ENCODE peak calls at places on chromosomes 4 and X, in four cellular contexts. One of them, this sample, is unnamed.

GRCh38 chr4:13584481-13584880 is 40.2 kb upstream of the NKX3-2 start:
- DNase-seq in A549: no peak
- DNase-seq in K562: no peak
- DNase-seq in HepG2: no peak
- DNase-seq in this sample: no peak

GRCh38 chr4:23934915-23935314 is 45.1 kb upstream of the PPARGC1A start:
- DNase-seq in A549: no peak
- DNase-seq in HepG2: no peak
- DNase-seq in K562: no peak
- DNase-seq in this sample: no peak

GRCh38 chrX:112163916-112164315 is 81.3 kb upstream of the TRPC5 start:
- DNase-seq in A549: no peak
- DNase-seq in K562: no peak
- DNase-seq in HepG2: no peak
- DNase-seq in this sample: no peak

GRCh38 chrX:72169008-72169728 is 12.4 kb upstream of the PIN4 start:
- DNase-seq in HepG2: no peak
- DNase-seq in K562: no peak
- DNase-seq in A549: no peak
- DNase-seq in this sample: no peak

GRCh38 chrX:16695079-16695676 is 17.3 kb downstream of the CTPS2 start:
- DNase-seq in K562: peak
- DNase-seq in HepG2: peak
- DNase-seq in A549: peak
- DNase-seq in this sample: no peak

GRCh38 chr4:89645512-89645911 is 191.4 kb downstream of the SNCA start:
- DNase-seq in A549: no peak
- DNase-seq in HepG2: peak
- DNase-seq in K562: no peak
- DNase-seq in this sample: no peak

GRCh38 chr4:3518941-3519340 is 13.3 kb downstream of the LRPAP1 start:
- DNase-seq in K562: no peak
- DNase-seq in A549: no peak
- DNase-seq in HepG2: no peak
- DNase-seq in this sample: no peak

GRCh38 chr4:81040175-81040659 is 9.7 kb downstream of the BMP3 start:
- DNase-seq in K562: peak
- DNase-seq in A549: no peak
- DNase-seq in HepG2: no peak
- DNase-seq in this sample: no peak

GRCh38 chr4:74365761-74366160 is 816 bp downstream of the EREG start:
- DNase-seq in A549: no peak
- DNase-seq in K562: no peak
- DNase-seq in HepG2: no peak
- DNase-seq in this sample: no peak

GRCh38 chr4:48275247-48275646 is 5.6 kb upstream of the TEC start:
- DNase-seq in K562: no peak
- DNase-seq in A549: peak
- DNase-seq in HepG2: peak
- DNase-seq in this sample: no peak

DNA sequence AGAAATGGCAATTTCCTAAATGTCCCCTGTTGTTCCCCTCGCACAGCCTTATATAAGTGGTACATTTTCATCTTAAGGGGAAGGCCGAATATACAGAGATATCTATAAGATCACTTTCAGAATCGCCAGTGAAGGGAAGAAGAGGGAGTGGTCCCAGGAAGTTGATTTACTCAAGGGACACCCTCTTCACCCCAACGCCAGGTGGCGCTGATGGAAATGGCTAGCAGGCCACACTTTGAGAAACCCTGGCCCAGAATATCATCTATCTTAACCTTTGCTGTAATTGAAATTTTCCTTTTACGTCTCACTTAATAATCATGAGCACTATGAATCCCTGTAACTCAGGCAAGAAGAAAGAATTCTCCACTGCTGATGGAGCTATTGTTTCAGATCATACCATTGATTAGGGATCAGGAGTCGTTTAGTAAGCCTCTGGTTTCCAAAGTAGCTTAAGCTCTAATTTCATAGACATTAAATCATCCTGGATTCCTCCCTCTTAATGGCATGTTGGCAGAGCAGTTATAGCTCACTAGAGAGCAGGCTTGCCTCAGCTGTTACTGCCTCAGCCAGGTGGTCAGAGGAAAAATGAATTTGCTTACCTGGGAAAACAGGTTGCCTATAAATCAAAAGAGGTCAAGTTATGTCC is 941.3 kb upstream of the TENM3 start:
- DNase-seq in HepG2: peak
- DNase-seq in K562: peak
- DNase-seq in A549: peak
- DNase-seq in this sample: no peak
- TF ChIP-seq RNF2 in HepG2: no peak
- TF ChIP-seq RNF2 in K562: no peak
- TF ChIP-seq RNF2 in A549: no peak
- TF ChIP-seq RNF2 in this sample: no peak

DNA sequence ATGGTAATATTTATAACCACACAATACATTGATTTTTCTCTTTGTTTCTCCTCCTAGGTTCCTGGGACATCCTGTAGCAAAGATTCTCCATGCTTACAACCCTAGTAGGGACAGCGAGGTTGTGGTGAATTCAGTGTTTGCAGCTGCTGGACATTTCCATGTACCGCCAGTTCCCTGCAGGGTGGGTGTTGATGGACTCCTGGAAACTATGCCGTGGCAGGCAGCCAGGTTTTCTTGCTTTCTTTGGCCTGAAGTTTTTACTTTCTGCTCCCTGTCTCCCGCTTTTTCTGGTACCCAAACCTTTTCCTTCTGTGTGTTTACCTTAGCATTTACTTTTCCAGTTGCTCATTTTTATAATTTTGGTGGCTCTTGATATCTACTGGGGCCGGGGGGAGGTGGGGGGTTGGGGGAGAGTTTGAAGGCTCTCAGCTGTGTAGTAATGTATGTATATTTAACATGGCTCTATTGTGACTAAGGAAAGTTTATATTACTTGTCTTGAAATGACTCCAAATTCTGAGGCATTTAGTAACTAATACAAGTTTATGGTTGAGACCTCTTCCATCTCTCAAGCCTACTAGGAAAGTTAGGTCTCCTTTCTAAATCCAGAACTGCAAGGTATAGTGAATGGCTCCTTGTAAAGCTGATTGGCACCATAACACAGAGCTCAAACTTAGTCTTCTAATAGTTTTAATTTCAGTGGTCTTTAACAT is 89.7 kb downstream of the TMEM131L start:
- DNase-seq in HepG2: peak
- DNase-seq in K562: no peak
- DNase-seq in A549: no peak
- DNase-seq in this sample: no peak
- TF ChIP-seq RNF2 in HepG2: no peak
- TF ChIP-seq RNF2 in K562: no peak
- TF ChIP-seq RNF2 in A549: no peak
- TF ChIP-seq RNF2 in this sample: no peak

DNA sequence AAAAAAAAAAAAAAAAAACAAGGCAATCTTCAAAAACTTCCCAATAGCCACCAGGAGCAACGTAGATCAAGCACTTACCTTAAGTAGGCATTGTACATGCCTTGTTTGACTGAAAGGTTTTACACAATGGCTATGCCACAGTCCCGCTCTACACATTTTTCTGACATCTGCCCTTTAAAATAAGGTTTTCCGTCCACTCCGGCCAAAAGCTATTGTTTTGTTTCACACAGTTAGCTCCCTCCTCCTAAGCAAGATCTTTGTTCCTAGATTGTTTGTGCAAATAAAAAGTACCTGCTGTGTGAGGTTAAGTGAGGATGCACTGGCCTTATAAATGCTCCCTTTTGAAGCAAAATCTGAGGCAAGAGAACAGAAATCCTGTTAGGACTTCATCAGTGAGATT is 11.8 kb downstream of the SCD5 start:
- DNase-seq in K562: no peak
- DNase-seq in A549: no peak
- DNase-seq in HepG2: no peak
- DNase-seq in this sample: no peak
- TF ChIP-seq RNF2 in K562: no peak
- TF ChIP-seq RNF2 in A549: no peak
- TF ChIP-seq RNF2 in HepG2: no peak
- TF ChIP-seq RNF2 in this sample: no peak

DNA sequence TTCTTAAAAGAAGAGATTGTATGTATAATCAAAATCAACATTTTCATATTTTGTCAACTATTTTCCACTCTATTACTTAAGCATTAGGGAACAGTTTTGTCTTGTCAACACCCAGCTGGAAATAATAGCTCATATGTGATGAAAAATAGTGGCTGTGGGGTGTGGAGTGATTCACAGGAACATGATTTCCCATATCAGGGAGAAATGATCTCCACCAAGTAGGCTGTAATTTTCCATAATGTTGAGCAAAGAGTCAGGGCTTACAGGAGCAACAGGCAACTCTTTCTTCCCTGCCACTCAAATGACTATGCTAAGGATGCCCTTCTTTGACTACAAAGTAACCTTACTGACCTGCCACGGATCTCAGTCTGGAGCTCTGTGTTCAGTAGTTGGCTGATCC is 89.9 kb upstream of the GATB start:
- DNase-seq in K562: no peak
- DNase-seq in A549: no peak
- DNase-seq in HepG2: no peak
- DNase-seq in this sample: no peak
- TF ChIP-seq RNF2 in K562: no peak
- TF ChIP-seq RNF2 in A549: no peak
- TF ChIP-seq RNF2 in HepG2: no peak
- TF ChIP-seq RNF2 in this sample: no peak

GRCh38 chrX:95995600-95995999 is 689.0 kb upstream of the DIAPH2 start:
- DNase-seq in K562: no peak
- DNase-seq in A549: no peak
- DNase-seq in HepG2: no peak
- DNase-seq in this sample: no peak
- TF ChIP-seq RNF2 in K562: no peak
- TF ChIP-seq RNF2 in A549: no peak
- TF ChIP-seq RNF2 in HepG2: no peak
- TF ChIP-seq RNF2 in this sample: no peak

GRCh38 chr4:107138433-107138832 is 102.3 kb upstream of the DKK2 start:
- DNase-seq in A549: no peak
- DNase-seq in HepG2: no peak
- DNase-seq in K562: no peak
- DNase-seq in this sample: no peak
- TF ChIP-seq RNF2 in A549: no peak
- TF ChIP-seq RNF2 in HepG2: no peak
- TF ChIP-seq RNF2 in K562: no peak
- TF ChIP-seq RNF2 in this sample: no peak

DNA sequence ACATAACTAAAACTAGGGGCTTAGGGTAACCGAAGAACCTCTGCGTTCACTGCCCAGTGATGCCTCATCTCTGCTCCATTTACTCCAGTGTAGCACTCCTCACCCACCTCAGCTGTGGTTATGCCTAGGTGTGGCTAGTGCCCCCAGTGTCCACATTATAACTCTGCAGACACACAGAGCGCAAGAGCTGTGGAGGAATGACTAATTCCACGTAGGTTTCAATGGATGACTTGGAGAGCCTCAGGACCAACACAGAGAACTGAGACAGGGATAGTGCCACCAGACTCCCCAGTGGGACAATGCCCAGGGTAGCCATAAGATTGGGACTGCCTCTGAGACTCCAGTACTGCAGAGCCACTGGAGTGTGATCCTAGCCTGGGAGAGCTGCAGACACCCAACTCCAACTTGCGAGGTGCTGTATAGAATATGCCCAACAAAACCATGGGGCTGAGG is 542.4 kb upstream of the DIPK2B start:
- DNase-seq in HepG2: peak
- DNase-seq in A549: peak
- DNase-seq in K562: no peak
- DNase-seq in this sample: no peak
- TF ChIP-seq RNF2 in HepG2: no peak
- TF ChIP-seq RNF2 in A549: no peak
- TF ChIP-seq RNF2 in K562: no peak
- TF ChIP-seq RNF2 in this sample: no peak

GRCh38 chrX:137031517-137032377 is 2.0 kb downstream of the GPR101 start:
- DNase-seq in HepG2: no peak
- DNase-seq in K562: peak
- DNase-seq in A549: no peak
- DNase-seq in this sample: no peak
- TF ChIP-seq RNF2 in HepG2: no peak
- TF ChIP-seq RNF2 in K562: no peak
- TF ChIP-seq RNF2 in A549: no peak
- TF ChIP-seq RNF2 in this sample: no peak

This sample was measured in H1.